ENCODE peak calls at places on chromosomes 3 and 15, in nine cellular contexts. L is upper lobe of left lung, J is HepG2, K is SK-N-SH, A is GM23338, V is HL-60, R is transverse colon, W is sigmoid colon, E is breast epithelium. G is an unnamed sample.

GRCh38 chr3:113623827-113624226 is 72.6 kb downstream of the USF3 start:
- DNase-seq in L (no peak), J (no peak), K (no peak), A (no peak), V (no peak), R (no peak), W (no peak), E (no peak), G (no peak)

GRCh38 chr15:41465822-41466421 is 27.8 kb upstream of the ITPKA start:
- DNase-seq in L (no peak), J (peak; percentile 50), K (peak; percentile 62), A (peak; percentile 57), V (peak; percentile 21), R (no peak), W (no peak), E (no peak), G (no peak)

GRCh38 chr3:127289646-127290575 is 2.1 kb upstream of the PRR20G start:
- DNase-seq in L (no peak), J (no peak), K (no peak), A (no peak), V (no peak), R (no peak), W (no peak), E (no peak), G (no peak)

GRCh38 chr3:30516238-30516637 is 90.2 kb upstream of the TGFBR2 start:
- DNase-seq in L (no peak), J (no peak), K (no peak), A (no peak), V (no peak), R (no peak), W (no peak), E (no peak), G (no peak)

GRCh38 chr3:25218362-25218761 is 209.7 kb upstream of the RARB start:
- DNase-seq in L (no peak), J (no peak), K (no peak), A (no peak), V (no peak), R (no peak), W (no peak), E (no peak), G (no peak)

GRCh38 chr15:71792521-71792920 is 17.8 kb upstream of the NR2E3 start:
- DNase-seq in L (no peak), J (no peak), K (no peak), A (no peak), V (no peak), R (no peak), W (no peak), E (no peak), G (no peak)

GRCh38 chr15:62752687-62753517 is 289.6 kb upstream of the TPM1 start:
- DNase-seq in L (no peak), J (no peak), K (no peak), A (no peak), V (no peak), R (no peak), W (no peak), E (no peak), G (no peak)

GRCh38 chr3:178966299-178967183 is 105.1 kb downstream of the ZMAT3 start:
- DNase-seq in L (no peak), J (peak; percentile 3), K (peak; percentile 19), A (peak; percentile 37), V (no peak), R (no peak), W (no peak), E (no peak), G (no peak)

GRCh38 chr15:70963199-70963598 is 70.6 kb downstream of the LRRC49 start:
- DNase-seq in L (no peak), J (no peak), K (no peak), A (no peak), V (no peak), R (no peak), W (no peak), E (no peak), G (no peak)

GRCh38 chr3:101128786-101129185 is 135.6 kb upstream of the ABI3BP start:
- DNase-seq in L (no peak), J (no peak), K (no peak), A (no peak), V (no peak), R (no peak), W (no peak), E (no peak), G (no peak)

GRCh38 chr15:79030470-79030869 is 60.1 kb downstream of the RASGRF1 start:
- DNase-seq in L (no peak), J (no peak), K (no peak), A (peak; percentile 34), V (no peak), R (no peak), W (no peak), E (no peak), G (no peak)

GRCh38 chr3:157754415-157754814 is 251.2 kb upstream of the VEPH1 start:
- DNase-seq in L (no peak), J (no peak), K (peak; percentile 33), A (peak; percentile 38), V (no peak), R (no peak), W (no peak), E (no peak), G (no peak)

GRCh38 chr15:93459396-93459795 is 370.4 kb upstream of the RGMA start:
- DNase-seq in L (no peak), J (no peak), K (no peak), A (no peak), V (no peak), R (no peak), W (no peak), E (no peak), G (no peak)

GRCh38 chr3:71407833-71408232 is 175.7 kb downstream of the FOXP1 start:
- DNase-seq in L (no peak), J (no peak), K (no peak), A (no peak), V (no peak), R (no peak), W (no peak), E (no peak), G (no peak)

GRCh38 chr15:71697999-71698398 is 112.4 kb upstream of the NR2E3 start:
- DNase-seq in L (no peak), J (no peak), K (no peak), A (no peak), V (no peak), R (no peak), W (no peak), E (no peak), G (peak; percentile 39)

GRCh38 chr3:170585937-170586310 is at the start of gene SLC7A14:
- DNase-seq in L (no peak), J (no peak), K (peak; percentile 89), A (peak; percentile 75), V (no peak), R (no peak), W (no peak), E (no peak), G (no peak)

GRCh38 chr3:112604536-112604935 is 36.4 kb downstream of the CCDC80 start:
- DNase-seq in L (no peak), J (no peak), K (peak; percentile 14), A (no peak), V (no peak), R (no peak), W (no peak), E (no peak), G (no peak)

GRCh38 chr3:12967751-12968209 is 105.4 kb downstream of the IQSEC1 start:
- DNase-seq in L (peak; percentile 92), J (peak; percentile 88), K (peak; percentile 100), A (peak; percentile 94), V (peak; percentile 79), R (peak; percentile 93), W (peak; percentile 96), E (peak; percentile 87), G (peak; percentile 98)

GRCh38 chr3:32226875-32227500 is 11.5 kb upstream of the CMTM8 start:
- DNase-seq in L (no peak), J (no peak), K (no peak), A (no peak), V (no peak), R (no peak), W (no peak), E (no peak), G (no peak)

GRCh38 chr3:175075269-175075668 is 216.1 kb downstream of the NAALADL2 start:
- DNase-seq in L (no peak), J (no peak), K (no peak), A (no peak), V (no peak), R (no peak), W (no peak), E (no peak), G (no peak)

GRCh38 chr3:780505-780904 is 312.3 kb upstream of the CNTN6 start:
- DNase-seq in L (no peak), J (no peak), K (no peak), A (no peak), V (no peak), R (no peak), W (no peak), E (no peak), G (no peak)

GRCh38 chr3:113174806-113175490 is 36.4 kb upstream of the BOC start:
- DNase-seq in L (no peak), J (no peak), K (no peak), A (no peak), V (peak; percentile 57), R (no peak), W (no peak), E (no peak), G (no peak)

GRCh38 chr3:134511500-134511899 is 25.6 kb downstream of the CEP63 start:
- DNase-seq in L (no peak), J (no peak), K (no peak), A (no peak), V (peak; percentile 67), R (no peak), W (no peak), E (no peak), G (no peak)

GRCh38 chr3:123262226-123262625 is 60.5 kb downstream of the SEC22A start:
- DNase-seq in L (no peak), J (no peak), K (no peak), A (no peak), V (no peak), R (no peak), W (no peak), E (no peak), G (no peak)
- TF ChIP-seq POLR2AphosphoS5 in L (no peak), J (no peak), K (no peak), A (no peak), V (no peak), R (no peak), W (no peak), E (no peak), G (no peak)

GRCh38 chr3:120145498-120146285 is 51.4 kb upstream of the GSK3B start:
- DNase-seq in L (no peak), J (no peak), K (no peak), A (no peak), V (no peak), R (no peak), W (no peak), E (no peak), G (no peak)
- H3K27ac ChIP-seq in L (no peak overlapping the region), J (no peak overlapping the region), K (no peak overlapping the region), A (no peak overlapping the region), V (no peak overlapping the region), R (no peak overlapping the region), W (no peak overlapping the region), E (no peak overlapping the region), G (no peak overlapping the region)

GRCh38 chr3:124032351-124032880 is 40.5 kb upstream of the ROPN1 start:
- DNase-seq in L (no peak), J (no peak), K (peak; percentile 73), A (peak; percentile 54), V (no peak), R (peak; percentile 36), W (peak; percentile 73), E (no peak), G (peak; percentile 90)
- TF ChIP-seq POLR2AphosphoS5 in L (no peak), J (no peak), K (no peak), A (peak; percentile 23), V (no peak), R (no peak), W (no peak), E (no peak), G (peak; percentile 36)

GRCh38 chr15:100114526-100114925 is 227.2 kb downstream of the ADAMTS17 start:
- DNase-seq in L (no peak), J (no peak), K (no peak), A (peak; percentile 27), V (no peak), R (no peak), W (no peak), E (no peak), G (no peak)
- H3K27ac ChIP-seq in L (peak overlapping the region; percentile 19), J (no peak overlapping the region), K (no peak overlapping the region), A (no peak overlapping the region), V (peak overlapping the region; percentile 6), R (peak overlapping the region; percentile 74), W (peak overlapping the region; percentile 76), E (peak overlapping the region; percentile 58), G (peak overlapping the region; percentile 76)

G was measured in esophagus muscularis mucosa.